ENCODE peak calls at places on chromosomes 3 and 15, in nine cellular contexts. Z is aorta, A is testis, R is upper lobe of right lung, V is kidney, C is psoas muscle, K is tibial artery, B is breast epithelium, O is fibroblast of lung. S is an unnamed sample. For H3K4me1, the result is how much of the 10 kb centered on the place peaks cover.

GRCh38 chr15:65079580-65079979 is 3.0 kb downstream of the KBTBD13 start:
- DNase-seq in A (no peak), V (no peak), B (no peak), Z (no peak), C (no peak), O (no peak), K (no peak), R (no peak), S (no peak)

GRCh38 chr3:8500208-8500961 is 1.2 kb upstream of the LMCD1 start:
- DNase-seq in K (no peak), R (no peak), Z (no peak), B (no peak), A (no peak), O (no peak), C (no peak), V (no peak), S (no peak)

GRCh38 chr15:22978691-22979068 is 1.5 kb downstream of the CYFIP1 start:
- DNase-seq in C (no peak), Z (no peak), O (no peak), R (no peak), V (no peak), B (no peak), K (peak), A (no peak), S (no peak)

GRCh38 chr3:3800685-3801509 is 1.7 kb downstream of the LRRN1 start:
- DNase-seq in C (peak), A (peak), Z (peak), B (peak), V (peak), K (peak), R (peak), O (no peak), S (no peak)

GRCh38 chr3:193140381-193140780 is 100.6 kb upstream of the PLAAT1 start:
- DNase-seq in K (no peak), Z (no peak), R (no peak), B (no peak), V (no peak), A (no peak), O (no peak), C (no peak), S (no peak)

GRCh38 chr3:133494469-133494868 is 79.0 kb upstream of the CDV3 start:
- DNase-seq in O (peak), Z (no peak), V (no peak), R (no peak), C (no peak), K (no peak), B (no peak), A (no peak), S (peak)

GRCh38 chr15:60043744-60044435 is 39.8 kb downstream of the FOXB1 start:
- DNase-seq in O (no peak), A (no peak), V (no peak), K (no peak), B (no peak), R (no peak), C (no peak), Z (no peak), S (peak)

GRCh38 chr15:79724312-79724711 is 172.5 kb downstream of the MTHFS start:
- DNase-seq in A (no peak), C (no peak), O (peak), B (no peak), K (no peak), Z (no peak), R (no peak), V (no peak), S (no peak)

GRCh38 chr15:68052431-68052830 is 1.7 kb upstream of the PIAS1 start:
- DNase-seq in C (no peak), A (no peak), R (no peak), Z (no peak), O (no peak), B (no peak), K (no peak), V (no peak), S (no peak)

GRCh38 chr3:160883373-160883772 is 127.3 kb downstream of the PPM1L start:
- DNase-seq in B (no peak), Z (no peak), O (no peak), R (no peak), K (no peak), C (no peak), V (no peak), A (no peak), S (no peak)

GRCh38 chr15:52801748-52802085 is 11.6 kb upstream of the ONECUT1 start:
- DNase-seq in Z (no peak), O (no peak), K (no peak), C (no peak), R (no peak), V (no peak), A (no peak), B (no peak), S (no peak)
- H3K4me1 ChIP-seq in Z (under half), O (under half), K (under half), C (under half), R (under half), V (under half), A (under half), B (under half), S (half or more)

GRCh38 chr15:40930430-40931299 is 1.5 kb downstream of the DLL4 start:
- DNase-seq in R (peak), V (peak), O (no peak), Z (no peak), K (no peak), A (peak), B (no peak), C (peak), S (no peak)

GRCh38 chr15:40931300-40932142 is 2.4 kb downstream of the DLL4 start:
- DNase-seq in A (no peak), V (peak), Z (no peak), O (no peak), K (no peak), R (no peak), C (no peak), B (no peak), S (no peak)

GRCh38 chr15:40933520-40933904 is 4.4 kb downstream of the DLL4 start:
- DNase-seq in K (no peak), B (no peak), C (no peak), A (no peak), V (no peak), O (no peak), Z (no peak), R (no peak), S (no peak)

GRCh38 chr15:40932625-40933519 is 3.7 kb downstream of the DLL4 start:
- DNase-seq in V (no peak), K (no peak), B (no peak), C (no peak), A (no peak), O (no peak), R (no peak), Z (no peak), S (no peak)

DNA sequence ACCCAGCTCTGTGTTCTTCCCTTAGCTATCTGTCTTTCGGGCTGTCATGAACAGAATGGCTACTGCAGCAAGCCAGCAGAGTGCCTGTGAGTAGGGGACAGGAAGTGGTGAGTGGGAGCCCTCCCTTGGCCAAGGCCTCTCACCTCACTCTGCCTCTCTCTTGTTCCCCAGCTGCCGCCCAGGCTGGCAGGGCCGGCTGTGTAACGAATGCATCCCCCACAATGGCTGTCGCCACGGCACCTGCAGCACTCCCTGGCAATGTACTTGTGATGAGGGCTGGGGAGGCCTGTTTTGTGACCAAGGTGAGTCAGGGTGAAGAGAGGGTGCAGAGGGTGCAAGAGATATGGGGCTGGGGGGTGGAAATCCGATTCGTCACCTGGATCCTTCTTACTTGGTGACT is 3.0 kb downstream of the DLL4 start:
- DNase-seq in B (no peak), Z (no peak), V (no peak), R (no peak), C (no peak), O (no peak), K (no peak), A (no peak), S (no peak)
- H3K4me1 ChIP-seq in B (under half), Z (under half), V (under half), R (under half), C (under half), O (under half), K (under half), A (under half), S (half or more)

DNA sequence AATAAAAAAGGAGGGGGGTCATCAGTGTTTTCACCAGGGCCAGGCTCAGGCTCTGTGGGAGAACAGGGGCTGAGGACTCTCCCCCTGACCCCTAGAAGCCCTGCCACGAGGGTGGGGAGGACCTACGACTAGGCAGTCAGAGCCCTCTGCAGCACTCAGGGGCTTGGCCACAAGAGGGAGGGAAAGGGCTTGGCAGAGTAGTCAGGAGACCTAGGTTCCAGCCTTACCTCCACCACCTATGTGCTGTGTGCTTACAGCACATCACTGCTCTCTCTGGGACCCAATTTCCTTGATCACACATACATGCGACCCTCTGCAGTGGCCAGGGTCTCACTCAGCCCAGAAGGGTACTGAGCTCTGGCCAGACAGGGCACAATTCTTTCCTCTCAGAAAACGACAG is 16.3 kb upstream of the SKIC8 start:
- DNase-seq in A (no peak), R (no peak), V (peak), C (no peak), K (no peak), Z (peak), B (no peak), O (no peak), S (no peak)
- H3K4me1 ChIP-seq in A (under half), R (under half), V (under half), C (under half), K (under half), Z (under half), B (under half), O (under half), S (under half)

DNA sequence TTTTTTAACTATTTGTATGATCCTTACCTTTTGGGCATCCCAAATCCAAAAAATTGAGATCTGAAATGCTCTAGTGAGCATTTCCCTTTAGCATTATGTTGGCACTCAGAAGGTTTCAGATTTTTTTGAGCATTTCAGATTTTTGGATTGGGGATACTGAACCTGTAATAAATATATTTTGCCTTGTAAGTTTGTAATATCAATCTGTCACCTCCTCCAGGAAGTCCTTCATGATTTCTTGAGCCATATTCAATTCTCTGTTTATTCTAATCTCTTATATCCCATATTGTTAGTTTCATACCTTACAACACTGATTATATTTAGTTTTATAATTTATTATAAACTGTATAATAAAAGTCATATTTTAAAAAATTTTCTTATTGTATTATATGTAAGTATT is 215.1 kb downstream of the BBX start:
- DNase-seq in A (no peak), C (no peak), K (no peak), B (no peak), Z (no peak), R (no peak), O (no peak), V (no peak), S (no peak)
- H3K4me1 ChIP-seq in A (under half), C (under half), K (under half), B (under half), Z (under half), R (under half), O (under half), V (under half), S (under half)

GRCh38 chr15:66405007-66405406 is 18.3 kb downstream of the MAP2K1 start:
- DNase-seq in O (no peak), K (no peak), V (no peak), C (no peak), A (no peak), R (no peak), Z (no peak), B (no peak), S (no peak)
- H3K4me1 ChIP-seq in O (under half), K (under half), V (under half), C (under half), A (under half), R (under half), Z (under half), B (under half), S (under half)

GRCh38 chr3:152299243-152299976 is 30.7 kb downstream of the MBNL1 start:
- DNase-seq in O (no peak), R (no peak), B (no peak), K (no peak), Z (no peak), C (peak), V (no peak), A (peak), S (no peak)
- H3K4me1 ChIP-seq in O (under half), R (half or more), B (under half), K (under half), Z (under half), C (half or more), V (under half), A (half or more), S (half or more)

DNA sequence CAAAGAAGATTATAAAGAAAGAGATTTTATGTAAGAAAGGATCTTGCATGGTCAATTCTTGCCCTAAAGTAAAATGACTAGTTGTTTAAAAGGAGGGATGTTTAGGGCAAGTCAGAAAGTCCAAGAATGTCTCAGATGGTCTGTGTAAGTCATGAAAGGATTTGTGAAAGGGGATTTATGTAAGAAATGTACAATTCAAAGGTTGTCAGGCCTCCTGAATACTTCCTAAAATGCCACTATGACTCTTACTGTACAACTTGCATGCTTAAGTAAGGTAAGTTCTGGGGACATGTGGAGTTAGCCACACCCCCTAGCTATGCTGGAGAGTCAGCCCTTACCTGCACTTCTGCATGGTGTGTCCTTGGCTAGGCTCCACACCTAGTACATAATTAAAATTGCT is 328.9 kb upstream of the TGFBR2 start:
- DNase-seq in C (no peak), V (no peak), O (no peak), A (no peak), K (no peak), B (no peak), Z (no peak), R (no peak), S (no peak)
- H3K4me1 ChIP-seq in C (under half), V (under half), O (under half), A (under half), K (under half), B (under half), Z (under half), R (under half), S (under half)

GRCh38 chr3:16318216-16318615 is 53.2 kb downstream of the OXNAD1 start:
- DNase-seq in Z (no peak), O (peak), B (no peak), V (no peak), K (no peak), R (no peak), A (no peak), C (no peak), S (no peak)
- H3K4me1 ChIP-seq in Z (under half), O (under half), B (under half), V (under half), K (under half), R (under half), A (under half), C (under half), S (under half)